ENCODE peak calls at places on chromosomes 12 and 14, in four cellular contexts. W is H1, E is HepG2, N is K562. A is an unnamed sample.

GRCh38 chr12:79689477-79690155 is 1.1 kb downstream of the PAWR start:
- DNase-seq in N (no peak), E (peak), W (no peak), A (peak)

GRCh38 chr12:106625976-106626375 is 43.2 kb downstream of the RFX4 start:
- DNase-seq in N (no peak), W (no peak), E (no peak), A (no peak)

GRCh38 chr14:64220466-64220865 is 73.7 kb downstream of the ESR2 start:
- DNase-seq in W (no peak), N (peak), E (no peak), A (no peak)

GRCh38 chr14:103067231-103067954 is 10.0 kb upstream of the CDC42BPB start:
- DNase-seq in W (no peak), E (no peak), N (no peak), A (no peak)

GRCh38 chr12:119180380-119181040 is 1.8 kb downstream of the HSPB8 start:
- DNase-seq in W (no peak), N (peak), E (no peak), A (no peak)

GRCh38 chr12:121239704-121240420 is 29.9 kb downstream of the P2RX4 start:
- DNase-seq in E (no peak), W (no peak), N (no peak), A (no peak)

GRCh38 chr12:31620311-31620710 is 29.4 kb upstream of the DENND5B start:
- DNase-seq in E (peak), W (no peak), N (no peak), A (no peak)

GRCh38 chr12:107411792-107412535 is 273.6 kb upstream of the PWP1 start:
- DNase-seq in N (no peak), E (no peak), W (no peak), A (no peak)

GRCh38 chr12:100672075-100672592 is 98.7 kb downstream of the GAS2L3 start:
- DNase-seq in W (no peak), E (peak), N (peak), A (peak)

GRCh38 chr14:75558440-75558839 is 20.0 kb upstream of the FLVCR2 start:
- DNase-seq in N (no peak), W (no peak), E (no peak), A (no peak)

GRCh38 chr12:48818831-48819590 is 715 bp downstream of the CACNB3 start:
- DNase-seq in N (no peak), E (no peak), W (no peak), A (peak)

GRCh38 chr14:40240456-40240855 is 808.2 kb upstream of the FBXO33 start:
- DNase-seq in N (no peak), E (no peak), W (no peak), A (no peak)

GRCh38 chr14:90780519-90780918 is 35.7 kb downstream of the TTC7B start:
- DNase-seq in N (no peak), W (no peak), E (no peak), A (no peak)

GRCh38 chr12:63066782-63067181 is 84.2 kb downstream of the AVPR1A start:
- DNase-seq in N (no peak), E (no peak), W (no peak), A (no peak)

GRCh38 chr12:27865421-27865820 is 85.4 kb upstream of the MANSC4 start:
- DNase-seq in E (no peak), W (no peak), N (peak), A (no peak)

GRCh38 chr12:106750524-106750923 is 24.0 kb upstream of the RIC8B start:
- DNase-seq in N (no peak), E (no peak), W (no peak), A (no peak)

GRCh38 chr14:24664366-24664765 is 30.4 kb upstream of the GZMB start:
- DNase-seq in W (no peak), E (no peak), N (no peak), A (no peak)
- TF ChIP-seq CREB1 in W (no peak), E (no peak), N (no peak), A (no peak)

DNA sequence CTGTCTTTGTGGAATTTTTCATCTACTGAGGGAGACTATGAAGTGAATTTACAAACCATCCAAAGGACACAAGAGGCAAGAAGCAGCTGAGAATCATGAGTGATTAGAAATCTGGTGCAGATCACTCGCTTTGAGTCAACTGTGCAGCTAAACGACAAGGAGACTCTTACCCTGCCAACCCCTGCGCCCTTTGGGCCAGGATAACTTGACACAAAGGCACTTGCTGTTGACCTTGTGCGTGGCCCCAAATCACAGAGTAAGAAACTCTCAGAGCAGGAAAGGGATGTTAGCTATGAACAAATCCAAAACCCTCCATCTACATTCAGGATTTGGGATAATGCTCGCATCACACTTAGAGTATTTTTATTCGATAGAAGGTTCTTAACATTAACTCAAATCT is 11.5 kb upstream of the PARP11 start:
- DNase-seq in N (no peak), W (no peak), E (no peak), A (no peak)
- TF ChIP-seq JUN in N (no peak), W (no peak), E (no peak), A (no peak)

GRCh38 chr12:67994046-67994445 is 4.8 kb downstream of the IFNG-AS1 start:
- DNase-seq in W (no peak), E (no peak), N (no peak), A (no peak)

GRCh38 chr12:67993143-67993542 is 3.9 kb downstream of the IFNG-AS1 start:
- DNase-seq in N (no peak), W (no peak), E (no peak), A (no peak)

GRCh38 chr12:67989184-67989965 is at the start of gene IFNG-AS1:
- DNase-seq in W (no peak), N (no peak), E (no peak), A (no peak)

GRCh38 chr12:67988600-67988999 is 647 bp upstream of the IFNG-AS1 start:
- DNase-seq in E (no peak), N (no peak), W (no peak), A (no peak)

GRCh38 chr12:67991158-67991557 is 1.9 kb downstream of the IFNG-AS1 start:
- DNase-seq in W (no peak), N (no peak), E (no peak), A (no peak)
- TF ChIP-seq CREB1 in W (no peak), N (no peak), E (no peak), A (no peak)

DNA sequence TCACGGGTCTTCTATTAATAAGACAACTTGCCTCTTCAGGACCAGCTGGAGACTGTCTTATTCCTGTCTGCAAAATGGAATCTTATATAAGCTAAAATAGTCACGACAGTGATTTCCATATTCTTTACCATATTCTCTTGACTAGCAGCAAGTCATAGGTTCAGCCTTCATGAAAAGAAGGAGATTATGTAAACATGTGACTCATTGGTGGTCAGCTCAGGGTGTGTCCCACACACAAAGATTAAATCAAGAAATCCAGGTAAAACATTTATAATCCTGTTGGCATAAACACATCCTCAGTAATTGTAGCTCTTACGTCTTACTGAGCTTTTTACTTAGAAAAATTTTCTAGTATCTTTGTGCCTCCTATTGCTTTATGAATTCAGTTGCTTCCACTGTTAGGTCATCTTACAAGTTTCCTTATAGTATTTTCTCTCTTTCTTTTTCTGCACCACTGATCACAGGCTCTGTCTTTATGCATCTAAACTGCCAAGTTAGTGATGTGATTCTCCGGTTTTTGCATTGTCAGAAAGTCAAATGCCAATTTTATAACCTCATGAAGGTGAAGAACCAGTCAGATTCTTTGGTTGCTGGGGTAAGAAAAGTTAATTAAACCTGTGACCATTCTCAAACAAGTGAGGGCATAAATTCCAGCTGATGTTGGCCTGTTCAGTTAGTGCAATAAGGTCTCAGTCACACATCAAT is 378.7 kb upstream of the MGAT4C start:
- DNase-seq in W (no peak), E (no peak), N (no peak), A (no peak)
- TF ChIP-seq JUN in W (no peak), E (no peak), N (no peak), A (no peak)

GRCh38 chr14:70654609-70655008 is 12.9 kb downstream of the TTC9 start:
- DNase-seq in N (no peak), W (no peak), E (no peak), A (no peak)

GRCh38 chr14:70652871-70653270 is 11.2 kb downstream of the TTC9 start:
- DNase-seq in N (no peak), W (no peak), E (no peak), A (no peak)

GRCh38 chr14:70658899-70659298 is 17.2 kb downstream of the TTC9 start:
- DNase-seq in E (no peak), N (no peak), W (no peak), A (no peak)

GRCh38 chr14:70653662-70654061 is 11.9 kb downstream of the TTC9 start:
- DNase-seq in N (no peak), W (no peak), E (no peak), A (no peak)

GRCh38 chr14:70655110-70655826 is 13.6 kb downstream of the TTC9 start:
- DNase-seq in W (no peak), N (no peak), E (no peak), A (peak)
- TF ChIP-seq CREB1 in W (no peak), N (no peak), E (no peak), A (no peak)

A was measured in WTC11.